ENCODE peak calls at places on chromosomes 3 and 15, in six cellular contexts. Q is CD8-positive, alpha-beta T cell; N is AG10803; A is cardiac septum; M is right lobe of liver; R is adipocyte. Y is an unnamed sample.

GRCh38 chr15:90334304-90334731 is 17.8 kb upstream of the ZNF774 start:
- DNase-seq in M (no peak), N (no peak), Q (no peak), A (no peak), R (no peak), Y (no peak)

GRCh38 chr3:85342915-85343314 is 384.1 kb downstream of the CADM2 start:
- DNase-seq in M (no peak), R (no peak), Q (no peak), N (no peak), A (no peak), Y (peak)

GRCh38 chr3:43872301-43872700 is 181.6 kb downstream of the ABHD5 start:
- DNase-seq in A (no peak), Q (no peak), M (no peak), N (peak), R (peak), Y (no peak)

GRCh38 chr3:134357914-134358811 is 16.1 kb downstream of the AMOTL2 start:
- DNase-seq in N (peak), R (peak), M (no peak), Q (no peak), A (peak), Y (no peak)

GRCh38 chr3:150742679-150743078 is 20.3 kb downstream of the SIAH2 start:
- DNase-seq in R (no peak), Q (no peak), M (no peak), N (no peak), A (no peak), Y (no peak)

GRCh38 chr3:129501630-129502029 is 26.8 kb upstream of the RHO start:
- DNase-seq in M (no peak), R (no peak), A (no peak), Q (no peak), N (no peak), Y (no peak)

GRCh38 chr3:99172736-99173657 is 271.5 kb upstream of the DCBLD2 start:
- DNase-seq in M (peak), Q (no peak), R (peak), N (peak), A (no peak), Y (peak)

GRCh38 chr3:126704494-126705214 is 614 bp downstream of the CHCHD6 start:
- DNase-seq in M (no peak), N (no peak), Q (no peak), R (peak), A (no peak), Y (no peak)

GRCh38 chr3:26118165-26118564 is 328.3 kb downstream of the OXSM start:
- DNase-seq in A (no peak), R (peak), N (no peak), Q (no peak), M (no peak), Y (no peak)

GRCh38 chr3:10950476-10951294 is 41.9 kb upstream of the SLC6A1 start:
- DNase-seq in A (no peak), R (peak), Q (no peak), M (no peak), N (peak), Y (no peak)

GRCh38 chr3:152322756-152323155 is 54.0 kb downstream of the MBNL1 start:
- DNase-seq in N (peak), A (no peak), Q (no peak), M (no peak), R (no peak), Y (no peak)

GRCh38 chr3:130480736-130481135 is 36.2 kb upstream of the COL6A6 start:
- DNase-seq in A (no peak), Q (no peak), N (peak), R (peak), M (no peak), Y (no peak)

GRCh38 chr15:43762824-43763223 is 13.9 kb downstream of the ELL3 start:
- DNase-seq in N (peak), M (no peak), R (peak), A (no peak), Q (no peak), Y (no peak)

GRCh38 chr3:49900491-49901153 is 3.1 kb downstream of the MST1R start:
- DNase-seq in Q (no peak), N (peak), A (no peak), M (peak), R (peak), Y (no peak)

GRCh38 chr3:4808637-4809036 is 170.6 kb upstream of the BHLHE40 start:
- DNase-seq in Q (no peak), A (no peak), N (no peak), R (no peak), M (no peak), Y (no peak)

GRCh38 chr15:78837543-78837942 is 26.3 kb upstream of the ADAMTS7 start:
- DNase-seq in R (no peak), Q (no peak), M (no peak), A (no peak), N (no peak), Y (no peak)

GRCh38 chr3:140766465-140766864 is 88.6 kb downstream of the TRIM42 start:
- DNase-seq in N (no peak), R (no peak), A (no peak), Q (no peak), M (no peak), Y (no peak)

GRCh38 chr3:181330821-181331563 is 341.5 kb upstream of the DNAJC19 start:
- DNase-seq in A (no peak), Q (no peak), R (no peak), N (no peak), M (no peak), Y (no peak)

Y was measured in NCI-H446.